ENCODE peak calls at places on chromosomes 12 and 14, in nine cellular contexts. K is prostate gland, C is activated B cell treated with CpG ODN at 0.5 μM for 24 hours, P is tibial artery, S is brain microvascular endothelial cell, T is astrocyte of the spinal cord, B is GM20000, F is PC-3, I is endothelial cell. L is an unnamed sample.

GRCh38 chr14:74945261-74945851 is 10.0 kb downstream of the PGF start:
- DNase-seq in B (no peak), K (no peak), F (peak), S (no peak), I (peak), C (no peak), T (no peak), P (no peak), L (no peak)

GRCh38 chr12:53336137-53336785 is at the start of gene SP7:
- DNase-seq in C (no peak), F (no peak), I (no peak), T (no peak), B (peak), P (no peak), K (no peak), S (no peak), L (no peak)

GRCh38 chr12:78146365-78146772 is 315.7 kb downstream of the NAV3 start:
- DNase-seq in T (peak), S (peak), B (peak), I (no peak), C (no peak), F (peak), K (no peak), P (no peak), L (no peak)

GRCh38 chr12:49359671-49360070 is 7.6 kb upstream of the SPATS2 start:
- DNase-seq in F (no peak), K (no peak), S (no peak), I (no peak), T (no peak), B (no peak), C (no peak), P (peak), L (no peak)

GRCh38 chr12:16844875-16845274 is 238.9 kb upstream of the LMO3 start:
- DNase-seq in B (no peak), K (no peak), I (no peak), F (no peak), S (no peak), T (no peak), P (no peak), C (no peak), L (no peak)

GRCh38 chr14:34030864-34031263 is 80.0 kb upstream of the EGLN3 start:
- DNase-seq in C (no peak), F (no peak), S (no peak), K (no peak), I (no peak), P (no peak), B (no peak), T (peak), L (no peak)

GRCh38 chr12:4069046-4070010 is 196.1 kb upstream of the PARP11 start:
- DNase-seq in B (no peak), F (no peak), P (no peak), K (no peak), T (no peak), C (no peak), I (no peak), S (peak), L (no peak)

GRCh38 chr12:104738371-104738710 is 219.7 kb downstream of the SLC41A2 start:
- DNase-seq in I (no peak), B (no peak), T (no peak), S (no peak), F (no peak), C (no peak), P (no peak), K (peak), L (no peak)

GRCh38 chr12:111271674-111272418 is 97.0 kb downstream of the PHETA1 start:
- DNase-seq in I (no peak), T (no peak), K (no peak), F (peak), B (no peak), S (no peak), P (no peak), C (no peak), L (no peak)

GRCh38 chr12:132955933-132956725 is at the start of gene ZNF605:
- DNase-seq in B (peak), S (peak), K (peak), T (peak), P (peak), F (peak), I (peak), C (peak), L (peak)

GRCh38 chr14:71758198-71758955 is 173.9 kb upstream of the RGS6 start:
- DNase-seq in B (no peak), K (no peak), F (no peak), C (no peak), P (no peak), S (no peak), T (no peak), I (no peak), L (no peak)

GRCh38 chr14:20610002-20610765 is 19.0 kb upstream of the RNASE12 start:
- DNase-seq in T (peak), B (peak), K (peak), F (peak), P (peak), S (peak), I (peak), C (peak), L (peak)

GRCh38 chr12:102753802-102754201 is 163.2 kb downstream of the PAH start:
- DNase-seq in B (no peak), I (no peak), C (no peak), K (no peak), F (no peak), T (no peak), S (no peak), P (no peak), L (no peak)

GRCh38 chr14:35117112-35117511 is 4.7 kb downstream of the PPP2R3C start:
- DNase-seq in K (no peak), T (no peak), S (no peak), I (no peak), C (no peak), B (no peak), P (no peak), F (no peak), L (no peak)

GRCh38 chr12:54357802-54358619 is 6.3 kb downstream of the GPR84 start:
- DNase-seq in F (peak), P (no peak), I (no peak), B (peak), K (no peak), C (no peak), S (no peak), T (no peak), L (no peak)

GRCh38 chr12:124230117-124230757 is 64.7 kb upstream of the RFLNA start:
- DNase-seq in B (no peak), F (no peak), P (no peak), T (no peak), S (no peak), I (no peak), C (no peak), K (no peak), L (no peak)

GRCh38 chr12:19437996-19438395 is 1.3 kb upstream of the AEBP2 start:
- DNase-seq in C (no peak), S (no peak), F (no peak), I (no peak), T (no peak), B (no peak), P (no peak), K (no peak), L (no peak)

GRCh38 chr14:73763396-73763795 is 49.2 kb upstream of the PNMA1 start:
- DNase-seq in S (no peak), F (no peak), C (no peak), I (no peak), K (peak), B (no peak), T (no peak), P (no peak), L (no peak)

GRCh38 chr14:73762375-73762822 is 48.2 kb upstream of the PNMA1 start:
- DNase-seq in F (no peak), K (no peak), B (peak), P (no peak), I (no peak), C (no peak), T (no peak), S (no peak), L (no peak)

GRCh38 chr14:73759714-73760597 is 45.8 kb upstream of the PNMA1 start:
- DNase-seq in P (peak), B (peak), S (peak), I (peak), C (peak), T (peak), K (peak), F (peak), L (peak)

GRCh38 chr14:73760598-73761586 is 46.7 kb upstream of the PNMA1 start:
- DNase-seq in K (no peak), B (no peak), P (no peak), I (no peak), C (no peak), T (no peak), F (no peak), S (no peak), L (no peak)

DNA sequence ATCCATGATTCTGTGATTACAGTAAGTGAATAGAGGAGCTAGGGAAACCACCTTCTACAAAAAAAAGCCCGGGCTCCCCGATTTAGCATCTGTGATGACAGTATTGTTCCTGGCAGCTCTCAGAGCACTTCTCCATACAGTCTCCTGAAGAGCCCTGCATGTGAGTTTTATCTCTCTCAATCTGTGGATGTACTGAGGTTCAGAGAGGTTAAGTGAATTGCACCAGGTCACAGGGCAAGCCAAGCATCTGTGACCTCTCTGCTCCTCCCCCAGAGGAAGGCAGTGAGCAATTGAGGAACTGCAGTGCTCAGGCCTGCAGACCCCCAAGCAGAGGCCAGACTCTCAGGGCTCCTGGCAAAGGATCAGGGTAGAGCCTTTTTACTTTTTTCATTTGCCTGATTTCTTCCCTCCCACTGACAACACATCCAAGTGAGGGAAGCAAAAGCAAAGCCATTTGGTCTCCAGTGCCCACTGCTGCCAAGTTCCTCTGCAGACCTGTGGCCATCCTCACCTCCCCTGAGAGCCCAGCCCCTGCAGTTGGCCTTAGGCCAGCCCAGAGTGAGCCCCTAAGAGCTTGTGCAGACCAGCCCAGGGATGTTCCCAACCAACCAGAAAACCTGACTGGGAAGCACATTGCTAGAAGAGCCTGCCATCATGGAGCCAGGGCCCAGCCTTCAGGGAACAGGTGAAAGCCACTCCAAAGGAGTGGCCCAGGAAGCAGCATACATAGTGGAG is 47.6 kb upstream of the PNMA1 start:
- DNase-seq in B (peak), K (no peak), C (no peak), S (no peak), F (no peak), I (no peak), T (no peak), P (no peak), L (no peak)
- TF ChIP-seq CTCF in B (no peak), K (no peak), C (no peak), S (no peak), F (no peak), I (no peak), T (no peak), P (no peak), L (no peak)

GRCh38 chr14:23076785-23077408 is 18.0 kb downstream of the ACIN1 start:
- DNase-seq in I (peak), K (no peak), C (no peak), P (no peak), F (peak), S (no peak), B (no peak), T (peak), L (no peak)
- TF ChIP-seq CTCF in I (peak), K (no peak), C (no peak), P (peak), F (peak), S (peak), B (peak), T (peak), L (no peak)

GRCh38 chr14:96806836-96807235 is 9.7 kb downstream of the VRK1 start:
- DNase-seq in I (no peak), K (no peak), P (no peak), S (no peak), B (no peak), T (no peak), F (no peak), C (no peak), L (no peak)

GRCh38 chr14:96811985-96812667 is 14.9 kb downstream of the VRK1 start:
- DNase-seq in F (no peak), B (no peak), S (no peak), P (no peak), C (no peak), K (no peak), I (no peak), T (no peak), L (no peak)

GRCh38 chr14:96808619-96809405 is 11.6 kb downstream of the VRK1 start:
- DNase-seq in K (no peak), C (no peak), S (no peak), T (no peak), P (no peak), F (no peak), I (no peak), B (no peak), L (no peak)

GRCh38 chr14:96816281-96816680 is 19.1 kb downstream of the VRK1 start:
- DNase-seq in K (no peak), B (no peak), S (no peak), P (no peak), T (no peak), F (no peak), I (no peak), C (no peak), L (no peak)

GRCh38 chr14:96811265-96811664 is 14.1 kb downstream of the VRK1 start:
- DNase-seq in I (no peak), C (no peak), P (no peak), B (no peak), T (peak), S (no peak), F (peak), K (no peak), L (no peak)
- TF ChIP-seq CTCF in I (no peak), C (no peak), P (no peak), B (no peak), T (no peak), S (no peak), F (no peak), K (no peak), L (no peak)

GRCh38 chr14:48536318-48536717 is 860.9 kb upstream of the MDGA2 start:
- DNase-seq in S (no peak), K (no peak), B (no peak), F (peak), P (no peak), I (peak), T (no peak), C (no peak), L (no peak)
- TF ChIP-seq CTCF in S (no peak), K (no peak), B (no peak), F (peak), P (no peak), I (no peak), T (no peak), C (no peak), L (no peak)

L was measured in omental fat pad.